ENCODE peak calls at places on chromosomes 7 and 10, in four cellular contexts. H is naive thymus-derived CD4-positive, alpha-beta T cell; U is left ventricle myocardium inferior; X is thyroid gland. D is an unnamed sample.

GRCh38 chr7:36406156-36406555 is 16.5 kb downstream of the ANLN start:
- DNase-seq in H (no peak), U (no peak), X (no peak), D (no peak)

GRCh38 chr10:126262186-126262838 is 126.0 kb downstream of the ADAM12 start:
- DNase-seq in H (no peak), U (no peak), X (no peak), D (no peak)

GRCh38 chr10:44874176-44874575 is 37.0 kb upstream of the TMEM72 start:
- DNase-seq in H (no peak), U (peak), X (peak), D (no peak)

GRCh38 chr10:132369636-132370185 is 27.3 kb upstream of the PWWP2B start:
- DNase-seq in H (no peak), U (no peak), X (no peak), D (no peak)

GRCh38 chr10:130021373-130021950 is 57.4 kb upstream of the EBF3 start:
- DNase-seq in H (no peak), U (no peak), X (no peak), D (no peak)

GRCh38 chr10:6072215-6072941 is 10.2 kb upstream of the IL2RA start:
- DNase-seq in H (no peak), U (no peak), X (no peak), D (no peak)

GRCh38 chr10:119348516-119349240 is 141.3 kb downstream of the GRK5 start:
- DNase-seq in H (no peak), U (no peak), X (peak), D (no peak)

GRCh38 chr10:103942866-103943265 is 24.1 kb upstream of the SLK start:
- DNase-seq in H (no peak), U (no peak), X (no peak), D (no peak)

GRCh38 chr10:24207781-24208611 is 942 bp upstream of the KIAA1217 start:
- DNase-seq in H (no peak), U (peak), X (peak), D (no peak)

GRCh38 chr10:3651969-3652653 is 132.9 kb downstream of the KLF6 start:
- DNase-seq in H (no peak), U (no peak), X (no peak), D (no peak)

GRCh38 chr10:48976208-48976607 is 36.6 kb upstream of the LRRC18 start:
- DNase-seq in H (no peak), U (no peak), X (peak), D (no peak)

GRCh38 chr7:1894906-1895663 is 225.0 kb downstream of the ELFN1 start:
- DNase-seq in H (no peak), U (no peak), X (no peak), D (no peak)

GRCh38 chr10:102654969-102655368 is 10.7 kb downstream of the TRIM8 start:
- DNase-seq in H (no peak), U (no peak), X (no peak), D (no peak)

GRCh38 chr7:1236132-1236655 is 3.5 kb downstream of the UNCX start:
- DNase-seq in H (no peak), U (no peak), X (no peak), D (no peak)

GRCh38 chr10:122373713-122374112 is 795 bp upstream of the PLEKHA1 start:
- DNase-seq in H (no peak), U (no peak), X (peak), D (no peak)

GRCh38 chr10:15737635-15738034 is 17.9 kb upstream of the ITGA8 start:
- DNase-seq in H (no peak), U (no peak), X (no peak), D (no peak)

GRCh38 chr10:119807960-119808697 is 64.5 kb downstream of the MCMBP start:
- DNase-seq in H (no peak), U (no peak), X (no peak), D (no peak)

GRCh38 chr7:55271069-55271468 is 94.1 kb upstream of the LANCL2 start:
- DNase-seq in H (no peak), U (no peak), X (peak), D (no peak)

GRCh38 chr10:6786579-6787031 is 206.5 kb upstream of the PRKCQ start:
- DNase-seq in H (no peak), U (no peak), X (no peak), D (no peak)

GRCh38 chr7:116227678-116228239 is 17.4 kb downstream of the TES start:
- DNase-seq in H (no peak), U (no peak), X (no peak), D (no peak)

GRCh38 chr10:67869996-67870395 is 14.5 kb upstream of the SIRT1 start:
- DNase-seq in H (no peak), U (no peak), X (no peak), D (no peak)

GRCh38 chr10:123044391-123044790 is 35.6 kb downstream of the ACADSB start:
- DNase-seq in H (no peak), U (no peak), X (no peak), D (no peak)

DNA sequence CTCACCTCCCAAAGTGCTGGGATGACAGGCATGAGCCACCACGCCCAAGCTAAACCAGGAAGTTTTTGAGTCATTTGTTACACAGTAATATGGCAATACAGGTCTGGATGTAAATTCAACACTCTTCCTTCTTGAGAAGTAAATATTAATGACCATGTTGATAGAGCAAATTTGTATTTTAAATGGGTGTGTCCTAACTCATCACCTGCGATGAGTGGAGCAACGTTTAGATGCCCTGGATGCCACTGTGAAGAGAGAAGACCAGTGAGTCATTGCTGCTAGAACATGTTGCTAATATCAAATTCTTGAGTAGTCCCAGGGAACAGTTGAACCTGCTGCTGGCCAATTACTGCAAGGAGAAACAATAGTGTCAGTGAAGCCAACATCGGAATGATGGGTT is 147.1 kb downstream of the CALN1 start:
- DNase-seq in H (no peak), U (no peak), X (no peak), D (no peak)
- H3K27ac ChIP-seq in H (no peak), U (no peak), X (no peak), D (no peak)

GRCh38 chr7:23405240-23405618 is 65.1 kb downstream of the IGF2BP3 start:
- DNase-seq in H (no peak), U (no peak), X (no peak), D (no peak)

GRCh38 chr7:23415198-23415597 is 55.1 kb downstream of the IGF2BP3 start:
- DNase-seq in H (no peak), U (no peak), X (no peak), D (no peak)

GRCh38 chr7:23404546-23405239 is 65.6 kb downstream of the IGF2BP3 start:
- DNase-seq in H (no peak), U (no peak), X (no peak), D (no peak)

GRCh38 chr7:23410446-23411183 is 59.7 kb downstream of the IGF2BP3 start:
- DNase-seq in H (no peak), U (no peak), X (no peak), D (no peak)
- H3K27ac ChIP-seq in H (no peak), U (no peak), X (no peak), D (no peak)

GRCh38 chr7:100153713-100154519 is 4.6 kb downstream of the TRAPPC14 start:
- DNase-seq in H (no peak), U (no peak), X (no peak), D (no peak)

GRCh38 chr7:100156331-100157068 is 2.0 kb downstream of the TRAPPC14 start:
- DNase-seq in H (no peak), U (no peak), X (no peak), D (no peak)

GRCh38 chr7:100155553-100156317 is 2.8 kb downstream of the TRAPPC14 start:
- DNase-seq in H (no peak), U (no peak), X (no peak), D (no peak)

GRCh38 chr7:100152937-100153666 is 4.4 kb downstream of the LAMTOR4 start:
- DNase-seq in H (no peak), U (no peak), X (no peak), D (no peak)

DNA sequence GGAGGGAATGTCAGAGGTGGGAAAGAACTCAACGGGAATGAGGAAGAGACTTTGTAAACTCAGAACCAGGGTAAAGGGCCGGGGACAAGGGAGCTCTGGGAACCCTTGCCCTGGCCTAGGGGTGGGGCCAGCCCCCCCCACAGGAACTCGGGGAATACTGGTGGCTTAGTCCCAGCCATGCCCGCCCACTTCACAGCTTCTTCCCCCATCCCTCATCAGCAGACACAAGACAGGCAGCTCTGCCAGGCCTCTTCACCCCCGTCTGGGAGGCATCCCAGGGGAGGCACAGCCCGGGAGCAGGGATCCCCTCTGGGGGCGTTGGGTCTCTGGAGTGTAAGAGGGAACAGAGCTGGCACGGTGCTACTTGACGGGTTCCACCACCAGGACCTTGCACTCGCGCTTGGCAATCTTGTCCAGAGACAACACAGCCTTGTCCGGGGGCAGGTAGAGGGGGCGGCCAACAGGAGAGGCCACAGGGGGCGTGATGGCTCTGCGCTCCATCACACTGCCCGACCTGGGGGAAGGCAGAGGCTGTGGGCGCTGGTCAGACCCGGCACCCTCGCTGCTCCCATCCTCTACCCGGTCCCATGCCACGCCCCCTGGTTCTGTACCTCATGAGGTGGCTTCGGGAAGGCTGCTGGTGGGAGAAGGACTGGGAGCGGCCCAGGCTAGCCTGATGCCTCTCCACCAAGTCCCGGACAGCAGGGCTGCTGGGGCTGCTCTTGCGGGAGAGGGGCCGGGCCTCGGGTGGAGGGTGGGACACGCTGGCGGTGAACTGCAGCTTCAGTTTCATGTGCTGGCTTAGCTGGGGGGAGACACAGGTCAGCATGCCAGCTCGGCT is 3.7 kb downstream of the TRAPPC14 start:
- DNase-seq in H (no peak), U (no peak), X (no peak), D (no peak)
- H3K27ac ChIP-seq in H (peak), U (no peak), X (no peak), D (no peak)

GRCh38 chr7:38964921-38965320 is 12.8 kb upstream of the POU6F2 start:
- DNase-seq in H (no peak), U (no peak), X (no peak), D (no peak)

GRCh38 chr7:38962028-38962427 is 15.7 kb upstream of the POU6F2 start:
- DNase-seq in H (no peak), U (no peak), X (no peak), D (no peak)
- H3K27ac ChIP-seq in H (no peak), U (no peak), X (no peak), D (no peak)

DNA sequence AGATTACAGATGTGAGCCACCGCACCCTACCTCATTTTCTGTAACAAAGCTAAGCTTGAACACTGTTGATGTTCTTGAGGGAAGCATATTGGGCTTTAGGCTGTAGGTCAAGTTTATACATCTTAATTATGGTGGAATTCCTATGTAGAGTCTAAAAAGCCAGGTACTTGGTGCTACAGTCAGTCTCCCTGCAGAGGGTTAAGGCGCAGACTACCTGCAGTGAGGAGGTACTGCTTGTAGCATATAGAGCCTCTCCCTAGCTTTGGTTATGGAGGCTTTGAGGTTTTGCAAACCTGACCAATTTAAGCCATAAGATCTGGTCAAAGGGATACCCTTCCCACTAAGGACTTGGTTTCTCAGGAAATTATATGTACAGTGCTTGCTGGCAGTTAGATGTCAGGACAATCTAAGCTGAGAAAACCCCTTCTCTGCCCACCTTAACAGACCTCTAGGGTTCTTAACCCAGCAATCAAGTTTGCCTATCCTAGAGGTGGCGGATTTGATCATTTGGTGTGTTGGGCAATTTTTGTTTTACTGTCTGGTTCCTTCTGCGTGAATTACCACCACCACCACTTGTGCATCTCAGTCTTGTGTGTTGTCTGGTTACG is 6.0 kb downstream of the PPIA start:
- DNase-seq in H (no peak), U (no peak), X (no peak), D (no peak)
- H3K27ac ChIP-seq in H (peak), U (no peak), X (no peak), D (no peak)

GRCh38 chr7:104945599-104945956 is 68.4 kb upstream of the KMT2E start:
- DNase-seq in H (no peak), U (no peak), X (no peak), D (no peak)

GRCh38 chr7:104950006-104950405 is 64.0 kb upstream of the KMT2E start:
- DNase-seq in H (no peak), U (no peak), X (no peak), D (no peak)

GRCh38 chr7:104943502-104944343 is 70.3 kb upstream of the KMT2E start:
- DNase-seq in H (peak), U (peak), X (peak), D (no peak)

GRCh38 chr7:104950754-104951153 is 63.3 kb upstream of the KMT2E start:
- DNase-seq in H (no peak), U (no peak), X (no peak), D (no peak)

GRCh38 chr7:104946338-104946737 is 67.7 kb upstream of the KMT2E start:
- DNase-seq in H (no peak), U (no peak), X (no peak), D (no peak)
- H3K27ac ChIP-seq in H (peak), U (peak), X (peak), D (peak)

DNA sequence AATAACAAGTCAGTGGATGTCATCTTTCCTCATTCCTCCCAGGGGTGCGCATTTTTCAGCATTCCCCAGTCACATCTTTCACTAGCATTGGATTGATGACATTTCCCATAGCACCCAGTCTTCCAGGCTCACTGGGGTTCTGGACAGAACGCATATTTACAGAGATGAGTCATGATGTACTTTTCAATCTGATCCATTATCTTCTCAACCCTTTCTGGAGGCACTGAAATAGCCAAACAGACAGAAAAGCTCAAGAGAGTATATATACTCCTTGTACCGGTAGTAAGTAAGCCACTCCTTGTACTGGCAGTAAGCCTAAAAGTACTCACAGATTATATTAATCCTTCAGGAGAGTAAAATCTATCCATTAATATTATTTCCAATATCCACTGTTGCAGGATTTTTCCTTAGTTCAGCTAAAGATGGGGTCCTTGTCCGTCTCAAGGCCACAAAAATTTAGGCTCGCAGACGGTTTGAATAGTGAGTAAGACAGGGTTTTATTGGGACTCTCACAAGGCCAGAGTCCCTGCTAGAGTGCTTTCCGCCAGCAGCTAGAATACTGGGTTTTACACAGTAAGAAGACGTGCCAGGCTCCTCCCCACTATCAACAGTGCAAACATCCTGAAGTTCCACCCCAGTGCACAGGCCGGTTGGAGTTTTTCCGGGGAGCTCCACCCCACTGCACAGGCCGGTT is 60.8 kb downstream of the MDH2 start:
- DNase-seq in H (no peak), U (no peak), X (peak), D (no peak)
- H3K27ac ChIP-seq in H (no peak), U (peak), X (peak), D (no peak)

D was measured in thoracic aorta.